ENCODE peak calls at places on chromosomes 3 and 15, in eight cellular contexts. P is spleen, R is breast epithelium, X is right lobe of liver, A is transverse colon, V is gastrocnemius medialis, N is esophagus squamous epithelium, E is K562. Z is an unnamed sample.
A peak's percentile ranks its signal among the peaks of the same experiment; 100 is the strongest.

GRCh38 chr15:100781061-100781960 is 98.3 kb upstream of the ALDH1A3 start:
- DNase-seq in R (peak; percentile 9), A (no peak), E (no peak), X (no peak), N (no peak), V (no peak), P (no peak), Z (peak; percentile 61)

GRCh38 chr15:42974202-42974862 is 53.8 kb upstream of the TTBK2 start:
- DNase-seq in P (no peak), R (no peak), V (no peak), X (no peak), E (no peak), A (no peak), N (no peak), Z (no peak)

GRCh38 chr15:62889734-62890505 is 152.6 kb upstream of the TPM1 start:
- DNase-seq in E (no peak), A (no peak), N (no peak), X (no peak), R (no peak), P (no peak), V (no peak), Z (no peak)

GRCh38 chr3:52633786-52634185 is 51.9 kb downstream of the PBRM1 start:
- DNase-seq in P (no peak), R (no peak), A (no peak), N (no peak), E (no peak), X (no peak), V (no peak), Z (no peak)

GRCh38 chr3:43641306-43642114 is 19.7 kb upstream of the ANO10 start:
- DNase-seq in A (no peak), N (no peak), V (no peak), R (no peak), X (no peak), P (no peak), E (no peak), Z (no peak)

GRCh38 chr3:172106989-172107388 is 67.6 kb downstream of the FNDC3B start:
- DNase-seq in X (no peak), V (peak; percentile 30), N (no peak), P (peak; percentile 79), A (peak; percentile 70), E (peak; percentile 72), R (no peak), Z (no peak)

GRCh38 chr3:24513463-24513862 is 18.8 kb upstream of the THRB start:
- DNase-seq in V (no peak), N (no peak), R (no peak), X (no peak), E (no peak), A (no peak), P (no peak), Z (no peak)

GRCh38 chr3:141125351-141125750 is 74.2 kb downstream of the SPSB4 start:
- DNase-seq in A (no peak), X (no peak), P (no peak), R (no peak), V (no peak), E (no peak), N (no peak), Z (peak; percentile 74)

GRCh38 chr3:127053979-127054378 is 71.1 kb downstream of the PLXNA1 start:
- DNase-seq in A (no peak), N (no peak), E (no peak), V (no peak), P (peak; percentile 41), R (no peak), X (peak; percentile 25), Z (no peak)

GRCh38 chr15:38201714-38202113 is 50.9 kb upstream of the SPRED1 start:
- DNase-seq in V (no peak), A (no peak), E (no peak), N (no peak), X (no peak), R (no peak), P (no peak), Z (no peak)

GRCh38 chr15:92958105-92958504 is 58.0 kb downstream of the CHD2 start:
- DNase-seq in A (no peak), X (no peak), V (no peak), P (no peak), E (no peak), N (no peak), R (no peak), Z (no peak)

GRCh38 chr3:155890671-155891190 is 20.3 kb downstream of the GMPS start:
- DNase-seq in N (no peak), E (peak; percentile 96), X (no peak), V (no peak), P (no peak), R (no peak), A (no peak), Z (no peak)

GRCh38 chr15:40472171-40472727 is 1.5 kb downstream of the CHST14 start:
- DNase-seq in P (peak; percentile 73), R (no peak), A (no peak), V (no peak), E (no peak), X (no peak), N (no peak), Z (no peak)

GRCh38 chr15:40469776-40470390 is 901 bp upstream of the CHST14 start:
- DNase-seq in A (no peak), P (peak; percentile 48), V (no peak), R (no peak), N (no peak), X (no peak), E (no peak), Z (no peak)

GRCh38 chr15:40471105-40471777 is 457 bp downstream of the CHST14 start:
- DNase-seq in N (no peak), A (peak; percentile 36), V (no peak), E (no peak), X (no peak), P (peak; percentile 86), R (no peak), Z (no peak)

GRCh38 chr15:40471778-40472130 is 970 bp downstream of the CHST14 start:
- DNase-seq in E (no peak), P (peak; percentile 78), R (peak; percentile 41), N (no peak), V (no peak), X (no peak), A (peak; percentile 23), Z (no peak)

GRCh38 chr15:40470423-40471104 is at the start of gene CHST14:
- DNase-seq in X (peak; percentile 69), N (no peak), V (no peak), A (peak; percentile 64), E (peak; percentile 89), R (peak; percentile 26), P (peak; percentile 92), Z (no peak)
- TF ChIP-seq POLR2A in X (peak; percentile 26), N (no peak), V (peak; percentile 7), A (peak; percentile 41), E (peak; percentile 39), R (peak; percentile 20), P (no peak), Z (no peak)

DNA sequence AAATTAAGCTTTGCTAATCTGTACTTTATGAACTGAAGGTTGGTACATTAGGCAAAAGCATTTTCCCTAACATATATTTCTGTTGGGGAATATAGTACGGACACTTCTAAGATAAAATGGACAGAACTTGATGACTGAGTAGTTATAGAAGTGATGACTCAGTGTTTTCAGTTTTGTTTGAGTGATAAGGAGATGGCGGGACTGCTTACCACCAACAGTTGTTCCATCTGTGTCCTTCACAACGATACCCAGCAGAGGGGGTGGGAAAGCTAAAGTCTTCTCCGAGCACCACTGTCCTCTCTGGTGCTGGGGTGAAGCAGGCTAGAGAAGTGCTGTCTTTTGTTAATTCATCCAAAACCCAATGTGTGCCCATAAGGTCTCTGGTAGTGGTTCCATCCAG is 195.8 kb downstream of the CD47 start:
- DNase-seq in E (peak; percentile 18), A (no peak), P (no peak), N (no peak), V (no peak), X (no peak), R (no peak), Z (no peak)
- H3K27me3 ChIP-seq in E (no peaks in the 10 kb centered on the region), A (peaks cover 7% of the 10 kb centered on the region), P (peaks cover 4% of the 10 kb centered on the region), N (no peaks in the 10 kb centered on the region), V (no peaks in the 10 kb centered on the region), X (no peaks in the 10 kb centered on the region), R (no peaks in the 10 kb centered on the region), Z (no peaks in the 10 kb centered on the region)

GRCh38 chr3:138184994-138185393 is 2.1 kb upstream of the ARMC8 start:
- DNase-seq in N (no peak), X (no peak), E (no peak), A (no peak), R (no peak), P (no peak), V (no peak), Z (no peak)

GRCh38 chr3:138186216-138186615 is 885 bp upstream of the ARMC8 start:
- DNase-seq in P (no peak), A (no peak), E (no peak), R (no peak), V (no peak), X (no peak), N (no peak), Z (no peak)

GRCh38 chr3:138186803-138187295 is 252 bp upstream of the ARMC8 start:
- DNase-seq in X (peak; percentile 92), V (peak; percentile 81), P (peak; percentile 97), A (peak; percentile 94), N (no peak), R (peak; percentile 84), E (peak; percentile 96), Z (no peak)

GRCh38 chr3:138188013-138188352 is 882 bp downstream of the ARMC8 start:
- DNase-seq in E (peak; percentile 51), P (no peak), N (no peak), X (no peak), V (no peak), R (no peak), A (no peak), Z (no peak)

DNA sequence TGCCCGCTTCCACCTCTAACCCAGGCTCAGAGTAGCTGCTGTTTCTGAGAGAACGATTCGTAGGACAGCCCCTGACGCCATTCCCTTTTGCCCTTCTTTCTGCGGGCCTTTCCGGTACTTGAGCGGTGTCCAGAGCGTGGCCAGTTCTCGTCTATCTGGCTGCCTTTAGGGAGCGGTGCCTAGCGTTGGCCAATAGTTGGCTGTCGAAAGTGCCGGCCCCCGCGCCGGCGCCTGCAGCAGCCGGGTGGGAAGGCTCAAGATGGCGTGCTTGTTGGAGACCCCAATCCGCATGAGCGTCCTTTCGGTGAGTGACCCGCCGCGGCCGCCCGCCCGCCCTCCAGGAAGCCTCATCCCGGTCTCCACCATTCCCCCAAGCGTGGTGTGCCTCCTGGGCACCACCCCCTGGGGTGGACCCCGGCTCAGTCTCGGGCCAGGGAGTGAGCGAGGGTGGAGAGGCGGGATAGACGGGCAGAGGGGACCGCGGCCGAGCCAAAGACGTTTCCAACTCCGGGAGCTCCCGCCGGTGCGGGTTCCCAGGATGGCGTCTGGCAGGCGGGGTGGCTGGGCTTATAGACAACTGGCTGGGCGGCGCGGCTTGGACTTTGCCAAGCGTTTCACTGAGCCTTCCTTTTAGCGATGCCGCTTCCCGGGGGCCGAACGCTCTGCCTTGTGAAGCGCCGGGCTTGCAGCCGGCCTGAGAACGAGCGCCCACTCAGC is at the start of gene ARMC8:
- DNase-seq in X (peak; percentile 78), P (peak; percentile 91), E (no peak), A (peak; percentile 73), R (peak; percentile 25), N (peak; percentile 23), V (peak; percentile 35), Z (no peak)
- TF ChIP-seq POLR2A in X (peak; percentile 75), P (peak; percentile 3), E (peak; percentile 82), A (peak; percentile 89), R (no peak), N (no peak), V (peak; percentile 90), Z (no peak)

GRCh38 chr15:29088666-29089065 is 181.0 kb downstream of the NSMCE3 start:
- DNase-seq in A (no peak), V (no peak), E (no peak), X (no peak), P (peak; percentile 54), N (no peak), R (no peak), Z (no peak)
- H3K27me3 ChIP-seq in A (no peaks in the 10 kb centered on the region), V (no peaks in the 10 kb centered on the region), E (no peaks in the 10 kb centered on the region), X (no peaks in the 10 kb centered on the region), P (no peaks in the 10 kb centered on the region), N (no peaks in the 10 kb centered on the region), R (no peaks in the 10 kb centered on the region), Z (no peaks in the 10 kb centered on the region)

Z was measured in vagina.